ENCODE peak calls at places on chromosomes 6 and 20, in seven cellular contexts. Q, G, H, C, I, Z and W are unnamed samples.

GRCh38 chr6:49606696-49607390 is 29.8 kb downstream of the RHAG start:
- DNase-seq in Q (peak), G (peak), H (peak), C (peak), I (peak), Z (no peak), W (peak)

GRCh38 chr20:61444637-61445036 is 192.6 kb downstream of the CDH4 start:
- DNase-seq in Q (no peak), G (no peak), H (no peak), C (no peak), I (no peak), Z (no peak), W (no peak)

GRCh38 chr6:153092082-153093013 is 38.7 kb downstream of the RGS17 start:
- DNase-seq in Q (peak), G (no peak), H (no peak), C (peak), I (no peak), Z (no peak), W (peak)

GRCh38 chr6:106519460-106520394 is 109.6 kb downstream of the RTN4IP1 start:
- DNase-seq in Q (peak), G (no peak), H (no peak), C (peak), I (no peak), Z (no peak), W (peak)

GRCh38 chr20:22805219-22805618 is 220.8 kb upstream of the FOXA2 start:
- DNase-seq in Q (peak), G (peak), H (peak), C (peak), I (no peak), Z (no peak), W (peak)

GRCh38 chr6:17519120-17519519 is 81.0 kb upstream of the FAM8A1 start:
- DNase-seq in Q (peak), G (no peak), H (no peak), C (no peak), I (no peak), Z (no peak), W (peak)

GRCh38 chr6:34709386-34709785 is 12.8 kb upstream of the ILRUN start:
- DNase-seq in Q (peak), G (no peak), H (no peak), C (no peak), I (no peak), Z (no peak), W (no peak)

GRCh38 chr20:49786671-49787370 is 25.8 kb upstream of the SLC9A8 start:
- DNase-seq in Q (peak), G (no peak), H (peak), C (no peak), I (no peak), Z (no peak), W (peak)

GRCh38 chr6:139173172-139173571 is 38.3 kb downstream of the HECA start:
- DNase-seq in Q (peak), G (no peak), H (peak), C (no peak), I (no peak), Z (no peak), W (no peak)

GRCh38 chr20:64145458-64146300 is 18.6 kb upstream of the MYT1 start:
- DNase-seq in Q (no peak), G (no peak), H (peak), C (no peak), I (no peak), Z (peak), W (no peak)

GRCh38 chr6:151317206-151317994 is 74.0 kb downstream of the ZBTB2 start:
- DNase-seq in Q (peak), G (no peak), H (peak), C (peak), I (no peak), Z (no peak), W (peak)

GRCh38 chr20:57582029-57582378 is 21.1 kb downstream of the PCK1 start:
- DNase-seq in Q (no peak), G (no peak), H (no peak), C (no peak), I (no peak), Z (no peak), W (no peak)

GRCh38 chr20:57581202-57582028 is 20.5 kb downstream of the PCK1 start:
- DNase-seq in Q (no peak), G (no peak), H (no peak), C (no peak), I (no peak), Z (no peak), W (peak)

GRCh38 chr20:57579898-57580447 is 19.1 kb downstream of the PCK1 start:
- DNase-seq in Q (no peak), G (no peak), H (no peak), C (no peak), I (no peak), Z (no peak), W (peak)

GRCh38 chr20:57579331-57579897 is 18.5 kb downstream of the PCK1 start:
- DNase-seq in Q (no peak), G (no peak), H (no peak), C (no peak), I (no peak), Z (no peak), W (no peak)

DNA sequence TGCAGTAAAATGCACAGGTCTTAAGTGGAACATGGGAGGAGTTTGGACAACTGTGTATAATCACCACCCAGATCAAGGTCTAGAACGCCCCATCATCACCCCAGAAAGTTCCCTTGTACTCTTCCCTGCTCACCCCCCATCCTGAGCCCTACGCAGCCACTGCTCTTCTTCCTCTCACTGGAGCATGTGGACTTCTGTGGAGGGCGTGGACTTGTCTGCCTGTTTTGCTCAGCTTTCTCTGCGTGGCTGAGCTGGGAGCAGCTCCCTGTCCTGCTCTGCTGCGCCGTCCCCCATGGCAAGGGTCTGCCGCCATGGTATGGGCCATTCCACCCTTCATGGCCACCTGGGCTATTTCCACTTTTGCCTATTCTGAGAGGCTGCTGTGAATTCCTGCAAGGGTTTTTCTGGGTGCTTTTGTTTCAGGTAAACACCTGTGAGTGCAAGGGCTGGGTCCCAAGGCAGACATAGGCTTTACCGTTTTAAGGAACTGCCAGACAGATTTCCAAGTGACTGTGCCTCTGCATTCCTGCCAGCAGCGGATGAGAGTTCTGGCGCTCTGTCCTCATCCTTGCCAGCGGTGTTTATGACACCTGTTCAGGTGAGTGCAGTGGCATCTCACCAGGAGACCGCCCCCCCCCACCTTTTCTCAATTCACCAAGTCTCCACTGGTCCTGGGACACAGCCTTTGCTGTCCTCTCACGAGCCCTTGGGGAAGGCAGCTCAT is 19.7 kb downstream of the PCK1 start:
- DNase-seq in Q (no peak), G (no peak), H (no peak), C (no peak), I (no peak), Z (no peak), W (no peak)
- H3K18ac ChIP-seq in Q (no peak), G (no peak), H (no peak), C (no peak), I (no peak), Z (no peak), W (no peak)

GRCh38 chr6:53154794-53155193 is 6.2 kb upstream of the GCM1 start:
- DNase-seq in Q (no peak), G (no peak), H (no peak), C (no peak), I (no peak), Z (no peak), W (peak)
- H3K18ac ChIP-seq in Q (no peak), G (no peak), H (no peak), C (no peak), I (no peak), Z (no peak), W (no peak)

GRCh38 chr6:156242206-156242605 is 535.0 kb upstream of the ARID1B start:
- DNase-seq in Q (no peak), G (no peak), H (no peak), C (no peak), I (no peak), Z (no peak), W (no peak)
- H3K18ac ChIP-seq in Q (no peak), G (no peak), H (no peak), C (no peak), I (no peak), Z (peak), W (no peak)

GRCh38 chr6:14736231-14736953 is 509.5 kb upstream of the JARID2 start:
- DNase-seq in Q (no peak), G (no peak), H (no peak), C (no peak), I (no peak), Z (no peak), W (no peak)
- H3K18ac ChIP-seq in Q (no peak), G (no peak), H (no peak), C (no peak), I (no peak), Z (no peak), W (no peak)

GRCh38 chr6:167825059-167825758 is 1.5 kb upstream of the AFDN start:
- DNase-seq in Q (no peak), G (no peak), H (no peak), C (no peak), I (peak), Z (no peak), W (no peak)
- H3K18ac ChIP-seq in Q (no peak), G (no peak), H (peak), C (peak), I (peak), Z (peak), W (peak)